ENCODE peak calls at places on chromosomes 2 and 18, in eight cellular contexts. One of them, this sample, is unnamed.

GRCh38 chr2:200862532-200863000 is 1.9 kb downstream of the CLK1 start:
- DNase-seq in testis: peak; percentile 81
- DNase-seq in adrenal gland: peak; percentile 56
- DNase-seq in CD8-positive, alpha-beta T cell: no peak
- DNase-seq in hepatocyte: peak; percentile 68
- DNase-seq in ovary: no peak
- DNase-seq in left ventricle myocardium inferior: no peak
- DNase-seq in AG04450: no peak
- DNase-seq in this sample: peak; percentile 26

GRCh38 chr2:82027901-82028570 is 1723.5 kb upstream of the LRRTM1 start:
- DNase-seq in ovary: no peak
- DNase-seq in testis: no peak
- DNase-seq in hepatocyte: no peak
- DNase-seq in left ventricle myocardium inferior: no peak
- DNase-seq in CD8-positive, alpha-beta T cell: no peak
- DNase-seq in AG04450: no peak
- DNase-seq in adrenal gland: no peak
- DNase-seq in this sample: no peak

GRCh38 chr2:205833874-205834273 is 151.6 kb downstream of the NRP2 start:
- DNase-seq in hepatocyte: no peak
- DNase-seq in left ventricle myocardium inferior: no peak
- DNase-seq in CD8-positive, alpha-beta T cell: no peak
- DNase-seq in ovary: no peak
- DNase-seq in testis: no peak
- DNase-seq in adrenal gland: no peak
- DNase-seq in AG04450: no peak
- DNase-seq in this sample: no peak

GRCh38 chr2:177239934-177240600 is 24.5 kb downstream of the NFE2L2 start:
- DNase-seq in ovary: no peak
- DNase-seq in adrenal gland: peak; percentile 63
- DNase-seq in testis: peak; percentile 54
- DNase-seq in AG04450: no peak
- DNase-seq in hepatocyte: peak; percentile 38
- DNase-seq in CD8-positive, alpha-beta T cell: no peak
- DNase-seq in left ventricle myocardium inferior: no peak
- DNase-seq in this sample: no peak

GRCh38 chr2:121052507-121052906 is 232.5 kb downstream of the TFCP2L1 start:
- DNase-seq in hepatocyte: no peak
- DNase-seq in left ventricle myocardium inferior: no peak
- DNase-seq in AG04450: no peak
- DNase-seq in CD8-positive, alpha-beta T cell: no peak
- DNase-seq in adrenal gland: no peak
- DNase-seq in ovary: no peak
- DNase-seq in testis: no peak
- DNase-seq in this sample: no peak

GRCh38 chr18:79393181-79393598 is 2.5 kb upstream of the NFATC1 start:
- DNase-seq in CD8-positive, alpha-beta T cell: no peak
- DNase-seq in testis: no peak
- DNase-seq in AG04450: no peak
- DNase-seq in adrenal gland: no peak
- DNase-seq in left ventricle myocardium inferior: no peak
- DNase-seq in ovary: no peak
- DNase-seq in hepatocyte: no peak
- DNase-seq in this sample: no peak

GRCh38 chr2:85951351-85952067 is 62.7 kb upstream of the ST3GAL5 start:
- DNase-seq in testis: no peak
- DNase-seq in left ventricle myocardium inferior: no peak
- DNase-seq in AG04450: no peak
- DNase-seq in CD8-positive, alpha-beta T cell: no peak
- DNase-seq in ovary: no peak
- DNase-seq in hepatocyte: peak; percentile 40
- DNase-seq in adrenal gland: no peak
- DNase-seq in this sample: no peak

GRCh38 chr2:63701406-63701805 is 112.6 kb downstream of the MDH1 start:
- DNase-seq in AG04450: no peak
- DNase-seq in adrenal gland: no peak
- DNase-seq in testis: no peak
- DNase-seq in left ventricle myocardium inferior: no peak
- DNase-seq in CD8-positive, alpha-beta T cell: no peak
- DNase-seq in ovary: no peak
- DNase-seq in hepatocyte: no peak
- DNase-seq in this sample: no peak

GRCh38 chr18:38940475-38940862 is 1374.9 kb upstream of the CELF4 start:
- DNase-seq in CD8-positive, alpha-beta T cell: no peak
- DNase-seq in left ventricle myocardium inferior: no peak
- DNase-seq in AG04450: no peak
- DNase-seq in hepatocyte: no peak
- DNase-seq in ovary: no peak
- DNase-seq in testis: no peak
- DNase-seq in adrenal gland: no peak
- DNase-seq in this sample: no peak

GRCh38 chr2:6626406-6627012 is 239.2 kb downstream of the CMPK2 start:
- DNase-seq in testis: no peak
- DNase-seq in ovary: no peak
- DNase-seq in AG04450: peak; percentile 20
- DNase-seq in hepatocyte: no peak
- DNase-seq in adrenal gland: no peak
- DNase-seq in CD8-positive, alpha-beta T cell: no peak
- DNase-seq in left ventricle myocardium inferior: no peak
- DNase-seq in this sample: no peak

GRCh38 chr18:59022167-59022945 is 117.3 kb upstream of the SEC11C start:
- DNase-seq in testis: no peak
- DNase-seq in CD8-positive, alpha-beta T cell: no peak
- DNase-seq in adrenal gland: no peak
- DNase-seq in left ventricle myocardium inferior: no peak
- DNase-seq in AG04450: no peak
- DNase-seq in hepatocyte: no peak
- DNase-seq in ovary: peak; percentile 52
- DNase-seq in this sample: no peak

GRCh38 chr2:240403358-240404104 is 31.9 kb upstream of the GPC1 start:
- DNase-seq in left ventricle myocardium inferior: no peak
- DNase-seq in AG04450: no peak
- DNase-seq in hepatocyte: no peak
- DNase-seq in adrenal gland: no peak
- DNase-seq in CD8-positive, alpha-beta T cell: no peak
- DNase-seq in testis: peak; percentile 10
- DNase-seq in ovary: peak; percentile 7
- DNase-seq in this sample: no peak

GRCh38 chr2:202831241-202831997 is 40.1 kb downstream of the ICA1L start:
- DNase-seq in adrenal gland: peak; percentile 64
- DNase-seq in ovary: no peak
- DNase-seq in CD8-positive, alpha-beta T cell: peak; percentile 8
- DNase-seq in testis: peak; percentile 28
- DNase-seq in hepatocyte: peak; percentile 44
- DNase-seq in AG04450: no peak
- DNase-seq in left ventricle myocardium inferior: no peak
- DNase-seq in this sample: no peak

GRCh38 chr18:3037423-3037915 is 24.5 kb upstream of the LPIN2 start:
- DNase-seq in left ventricle myocardium inferior: no peak
- DNase-seq in testis: no peak
- DNase-seq in hepatocyte: peak; percentile 76
- DNase-seq in AG04450: peak; percentile 55
- DNase-seq in ovary: no peak
- DNase-seq in adrenal gland: peak; percentile 18
- DNase-seq in CD8-positive, alpha-beta T cell: no peak
- DNase-seq in this sample: no peak

GRCh38 chr2:238667008-238667407 is 180.9 kb upstream of the TWIST2 start:
- DNase-seq in AG04450: no peak
- DNase-seq in left ventricle myocardium inferior: no peak
- DNase-seq in testis: no peak
- DNase-seq in adrenal gland: no peak
- DNase-seq in ovary: no peak
- DNase-seq in hepatocyte: no peak
- DNase-seq in CD8-positive, alpha-beta T cell: no peak
- DNase-seq in this sample: no peak
- H3K9me3 ChIP-seq in AG04450: no peaks in the 10 kb centered on the region
- H3K9me3 ChIP-seq in left ventricle myocardium inferior: peaks cover 56% of the 10 kb centered on the region
- H3K9me3 ChIP-seq in testis: no peaks in the 10 kb centered on the region
- H3K9me3 ChIP-seq in adrenal gland: no peaks in the 10 kb centered on the region
- H3K9me3 ChIP-seq in ovary: no peaks in the 10 kb centered on the region
- H3K9me3 ChIP-seq in hepatocyte: no peaks in the 10 kb centered on the region
- H3K9me3 ChIP-seq in CD8-positive, alpha-beta T cell: no peaks in the 10 kb centered on the region
- H3K9me3 ChIP-seq in this sample: no peaks in the 10 kb centered on the region

DNA sequence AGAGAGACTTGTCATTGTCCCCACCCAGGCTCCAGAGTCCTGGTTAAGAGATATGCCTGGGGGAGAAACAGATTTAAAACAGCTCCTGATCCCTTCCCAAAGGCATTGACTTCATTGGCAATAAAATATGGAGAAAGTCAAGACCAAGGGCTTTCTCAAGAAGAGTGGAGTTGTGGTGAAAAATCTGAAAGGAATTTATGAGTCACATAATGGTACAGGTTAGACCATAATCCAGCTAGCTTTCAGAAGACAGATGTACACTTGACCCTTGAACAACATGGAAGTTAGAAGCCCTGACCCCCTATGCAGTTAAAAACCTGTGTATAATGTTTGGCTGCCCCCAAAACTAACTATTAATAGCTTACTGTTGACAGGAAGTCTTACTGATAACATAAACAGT is 599.1 kb upstream of the SOX11 start:
- DNase-seq in adrenal gland: no peak
- DNase-seq in hepatocyte: no peak
- DNase-seq in CD8-positive, alpha-beta T cell: no peak
- DNase-seq in AG04450: no peak
- DNase-seq in ovary: no peak
- DNase-seq in testis: no peak
- DNase-seq in left ventricle myocardium inferior: no peak
- DNase-seq in this sample: no peak
- H3K9me3 ChIP-seq in adrenal gland: no peaks in the 10 kb centered on the region
- H3K9me3 ChIP-seq in hepatocyte: no peaks in the 10 kb centered on the region
- H3K9me3 ChIP-seq in CD8-positive, alpha-beta T cell: no peaks in the 10 kb centered on the region
- H3K9me3 ChIP-seq in AG04450: peaks cover 11% of the 10 kb centered on the region
- H3K9me3 ChIP-seq in ovary: no peaks in the 10 kb centered on the region
- H3K9me3 ChIP-seq in testis: no peaks in the 10 kb centered on the region
- H3K9me3 ChIP-seq in left ventricle myocardium inferior: peaks cover 8% of the 10 kb centered on the region
- H3K9me3 ChIP-seq in this sample: no peaks in the 10 kb centered on the region

DNA sequence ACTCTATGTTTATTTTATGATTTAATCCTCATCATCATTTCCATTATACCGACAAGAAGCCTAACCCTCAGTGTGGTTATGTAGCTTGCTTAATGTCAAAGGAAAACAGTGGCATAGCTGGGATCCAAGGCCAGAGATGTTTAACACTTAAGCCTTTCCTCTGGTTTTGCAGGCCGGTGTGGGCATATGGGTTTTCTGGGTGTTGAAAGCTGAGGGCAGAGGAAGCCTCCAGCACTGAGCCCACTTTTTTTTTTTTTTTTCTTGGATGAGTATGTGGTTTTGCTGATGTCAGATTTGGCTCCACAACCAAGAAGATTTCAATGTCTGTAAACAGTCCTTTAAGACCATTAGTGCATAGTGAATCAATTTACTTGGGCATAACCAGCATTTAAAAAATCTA is 41.3 kb downstream of the LHCGR start:
- DNase-seq in hepatocyte: no peak
- DNase-seq in left ventricle myocardium inferior: no peak
- DNase-seq in CD8-positive, alpha-beta T cell: no peak
- DNase-seq in testis: no peak
- DNase-seq in ovary: no peak
- DNase-seq in AG04450: peak; percentile 61
- DNase-seq in adrenal gland: no peak
- DNase-seq in this sample: no peak
- H3K9me3 ChIP-seq in hepatocyte: no peaks in the 10 kb centered on the region
- H3K9me3 ChIP-seq in left ventricle myocardium inferior: no peaks in the 10 kb centered on the region
- H3K9me3 ChIP-seq in CD8-positive, alpha-beta T cell: no peaks in the 10 kb centered on the region
- H3K9me3 ChIP-seq in testis: no peaks in the 10 kb centered on the region
- H3K9me3 ChIP-seq in ovary: no peaks in the 10 kb centered on the region
- H3K9me3 ChIP-seq in AG04450: no peaks in the 10 kb centered on the region
- H3K9me3 ChIP-seq in adrenal gland: no peaks in the 10 kb centered on the region
- H3K9me3 ChIP-seq in this sample: no peaks in the 10 kb centered on the region

GRCh38 chr2:172533687-172534086 is 22.2 kb upstream of the PDK1 start:
- DNase-seq in hepatocyte: no peak
- DNase-seq in AG04450: no peak
- DNase-seq in left ventricle myocardium inferior: no peak
- DNase-seq in adrenal gland: no peak
- DNase-seq in CD8-positive, alpha-beta T cell: no peak
- DNase-seq in ovary: no peak
- DNase-seq in testis: no peak
- DNase-seq in this sample: no peak
- H3K9me3 ChIP-seq in hepatocyte: no peaks in the 10 kb centered on the region
- H3K9me3 ChIP-seq in AG04450: peaks cover 20% of the 10 kb centered on the region
- H3K9me3 ChIP-seq in left ventricle myocardium inferior: peaks cover 12% of the 10 kb centered on the region
- H3K9me3 ChIP-seq in adrenal gland: no peaks in the 10 kb centered on the region
- H3K9me3 ChIP-seq in CD8-positive, alpha-beta T cell: no peaks in the 10 kb centered on the region
- H3K9me3 ChIP-seq in ovary: peaks cover 3% of the 10 kb centered on the region
- H3K9me3 ChIP-seq in testis: no peaks in the 10 kb centered on the region
- H3K9me3 ChIP-seq in this sample: peaks cover 2% of the 10 kb centered on the region

GRCh38 chr2:39362595-39362994 is 74.5 kb downstream of the MAP4K3 start:
- DNase-seq in hepatocyte: no peak
- DNase-seq in CD8-positive, alpha-beta T cell: no peak
- DNase-seq in adrenal gland: no peak
- DNase-seq in testis: no peak
- DNase-seq in left ventricle myocardium inferior: no peak
- DNase-seq in AG04450: no peak
- DNase-seq in ovary: no peak
- DNase-seq in this sample: no peak

GRCh38 chr2:39361511-39361910 is 75.6 kb downstream of the MAP4K3 start:
- DNase-seq in CD8-positive, alpha-beta T cell: no peak
- DNase-seq in ovary: no peak
- DNase-seq in adrenal gland: no peak
- DNase-seq in AG04450: no peak
- DNase-seq in hepatocyte: no peak
- DNase-seq in testis: no peak
- DNase-seq in left ventricle myocardium inferior: no peak
- DNase-seq in this sample: no peak

GRCh38 chr2:39356922-39357639 is 80.0 kb downstream of the MAP4K3 start:
- DNase-seq in hepatocyte: no peak
- DNase-seq in ovary: no peak
- DNase-seq in AG04450: no peak
- DNase-seq in adrenal gland: no peak
- DNase-seq in left ventricle myocardium inferior: no peak
- DNase-seq in testis: no peak
- DNase-seq in CD8-positive, alpha-beta T cell: no peak
- DNase-seq in this sample: no peak

GRCh38 chr2:39359453-39360038 is 77.5 kb downstream of the MAP4K3 start:
- DNase-seq in ovary: no peak
- DNase-seq in adrenal gland: no peak
- DNase-seq in AG04450: no peak
- DNase-seq in hepatocyte: no peak
- DNase-seq in CD8-positive, alpha-beta T cell: no peak
- DNase-seq in left ventricle myocardium inferior: no peak
- DNase-seq in testis: no peak
- DNase-seq in this sample: no peak
- H3K9me3 ChIP-seq in ovary: no peaks in the 10 kb centered on the region
- H3K9me3 ChIP-seq in adrenal gland: no peaks in the 10 kb centered on the region
- H3K9me3 ChIP-seq in AG04450: peaks cover 20% of the 10 kb centered on the region
- H3K9me3 ChIP-seq in hepatocyte: peaks cover 24% of the 10 kb centered on the region
- H3K9me3 ChIP-seq in CD8-positive, alpha-beta T cell: peaks cover 16% of the 10 kb centered on the region
- H3K9me3 ChIP-seq in left ventricle myocardium inferior: peaks cover 35% of the 10 kb centered on the region
- H3K9me3 ChIP-seq in testis: no peaks in the 10 kb centered on the region
- H3K9me3 ChIP-seq in this sample: peaks cover 13% of the 10 kb centered on the region